ENCODE peak calls at places on chromosomes 5 and 9, in seven cellular contexts. F is HepG2, E is GM23248, B is GM23338, P is astrocyte, X is HCT116, K is fibroblast of lung. R is an unnamed sample.

GRCh38 chr5:103373576-103374472 is 115.3 kb downstream of the MACIR start:
- DNase-seq in F (no peak), E (no peak), K (no peak), P (no peak), X (no peak), B (no peak), R (no peak)

GRCh38 chr9:4423207-4423610 is 67.1 kb upstream of the SLC1A1 start:
- DNase-seq in E (no peak), B (peak), P (no peak), F (no peak), X (no peak), K (no peak), R (no peak)

GRCh38 chr5:137265457-137265856 is 233.7 kb downstream of the SPOCK1 start:
- DNase-seq in F (no peak), X (no peak), K (peak), E (peak), P (peak), B (no peak), R (no peak)

GRCh38 chr9:96607971-96608370 is 11.7 kb downstream of the CDC14B start:
- DNase-seq in X (no peak), K (no peak), E (no peak), F (no peak), P (no peak), B (no peak), R (no peak)

GRCh38 chr5:14806452-14806851 is 65.1 kb downstream of the ANKH start:
- DNase-seq in K (peak), P (peak), E (peak), X (no peak), F (no peak), B (no peak), R (no peak)

GRCh38 chr5:77599676-77600075 is 38.8 kb downstream of the OTP start:
- DNase-seq in F (no peak), K (no peak), X (no peak), P (no peak), B (no peak), E (no peak), R (no peak)

GRCh38 chr5:89128097-89128496 is 245.1 kb upstream of the MEF2C start:
- DNase-seq in F (no peak), E (peak), X (no peak), B (peak), K (peak), P (no peak), R (no peak)

GRCh38 chr9:8179381-8180053 is 379.9 kb upstream of the DMAC1 start:
- DNase-seq in F (no peak), X (no peak), B (no peak), E (no peak), P (no peak), K (no peak), R (no peak)

GRCh38 chr9:23538060-23538387 is 288.0 kb downstream of the ELAVL2 start:
- DNase-seq in E (no peak), X (no peak), K (no peak), F (no peak), B (peak), P (no peak), R (no peak)

GRCh38 chr9:23538604-23539003 is 287.4 kb downstream of the ELAVL2 start:
- DNase-seq in X (no peak), F (no peak), E (no peak), K (no peak), B (no peak), P (no peak), R (no peak)

GRCh38 chr9:23541976-23542375 is 284.1 kb downstream of the ELAVL2 start:
- DNase-seq in P (no peak), E (no peak), F (no peak), B (no peak), X (no peak), K (no peak), R (no peak)

GRCh38 chr9:23539311-23539710 is 286.7 kb downstream of the ELAVL2 start:
- DNase-seq in E (no peak), K (no peak), B (no peak), P (no peak), F (no peak), X (no peak), R (no peak)

DNA sequence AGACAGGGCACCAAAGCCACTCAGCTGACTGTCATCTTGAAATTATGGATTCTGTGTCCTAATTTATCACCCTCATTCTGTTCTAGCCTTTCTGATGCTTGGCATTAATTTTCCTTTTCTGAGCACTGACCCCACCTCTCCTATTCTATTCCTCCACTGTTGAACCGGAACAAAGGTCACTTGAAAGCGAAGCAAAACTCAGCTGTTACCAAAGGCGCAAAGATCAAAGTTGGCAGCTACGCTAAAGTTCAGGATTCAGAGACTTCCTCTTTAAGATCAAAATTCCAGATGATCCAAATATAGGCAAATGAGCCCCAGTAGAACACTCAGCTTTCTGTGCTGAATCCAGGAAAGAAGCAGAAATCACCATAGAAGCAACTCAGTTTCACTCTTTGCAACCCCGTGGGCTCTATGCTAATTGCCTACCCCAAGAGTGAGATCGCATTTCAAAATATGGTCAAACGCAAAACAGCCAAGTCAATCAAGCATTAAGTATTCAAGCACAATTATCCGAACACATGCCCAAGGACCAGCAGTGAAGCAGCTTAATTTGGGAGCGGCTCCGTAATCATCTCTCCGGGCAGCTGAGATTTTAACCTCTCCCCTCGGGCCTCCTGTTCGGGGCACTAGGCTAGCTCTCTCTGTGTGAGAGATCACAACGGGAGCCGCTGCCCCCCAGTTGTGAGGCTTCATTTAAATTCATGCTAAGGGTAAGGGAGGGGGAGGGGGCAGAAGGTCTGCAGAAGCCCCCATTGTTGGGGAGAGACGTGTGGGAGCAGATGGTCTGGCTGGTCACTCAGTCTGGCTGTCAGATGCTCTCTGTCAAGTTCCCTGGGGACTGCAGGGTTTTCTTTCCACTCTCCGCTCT is 288.6 kb downstream of the ELAVL2 start:
- DNase-seq in F (peak), B (peak), X (no peak), P (no peak), E (no peak), K (no peak), R (no peak)
- H3K4me3 ChIP-seq in F (no peak), B (peak), X (no peak), P (peak), E (no peak), K (no peak), R (no peak)

DNA sequence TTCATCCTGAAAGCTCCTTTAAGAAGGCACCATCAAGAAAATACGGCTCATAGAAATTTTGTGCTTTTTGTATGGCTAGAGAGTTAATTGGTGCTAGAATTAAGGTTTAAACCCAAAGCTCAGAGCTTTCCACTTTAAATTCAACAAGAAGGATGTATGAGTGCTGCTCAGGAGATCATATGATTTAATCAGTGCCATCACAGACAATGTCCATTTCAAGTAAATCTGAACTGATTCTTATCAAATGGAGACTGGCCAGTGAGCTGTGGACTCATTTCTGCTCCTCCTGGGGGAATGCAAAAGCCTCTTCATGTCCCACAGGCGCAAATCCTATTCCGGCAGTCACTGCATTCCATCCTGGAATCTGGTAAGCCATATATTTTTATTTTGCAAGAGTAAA is 327.2 kb downstream of the BNC2 start:
- DNase-seq in B (no peak), F (no peak), P (no peak), E (no peak), K (no peak), X (no peak), R (no peak)
- TF ChIP-seq EZH2 in B (no peak), F (no peak), P (no peak), E (no peak), K (no peak), X (no peak), R (no peak)

DNA sequence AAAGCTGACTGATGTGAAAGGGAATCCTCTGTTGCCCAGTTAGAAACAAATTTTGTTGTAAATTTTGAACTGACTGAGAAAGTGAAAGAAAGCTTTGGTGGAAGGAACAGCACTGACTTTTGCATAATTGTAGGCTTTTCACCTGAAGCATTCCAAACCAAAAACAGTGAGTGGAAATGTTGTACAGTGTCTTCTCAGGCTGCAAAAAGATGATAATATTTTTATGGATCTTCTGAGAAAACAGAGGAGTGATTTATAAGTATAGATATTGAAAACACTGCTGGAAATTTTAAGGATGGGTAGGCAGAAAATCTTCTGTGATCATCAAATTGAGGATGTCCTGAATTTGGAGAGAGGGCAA is 40.0 kb downstream of the LURAP1L start:
- DNase-seq in X (no peak), B (no peak), P (no peak), K (no peak), F (no peak), E (no peak), R (no peak)
- H3K4me3 ChIP-seq in X (peak), B (no peak), P (peak), K (no peak), F (peak), E (peak), R (no peak)

DNA sequence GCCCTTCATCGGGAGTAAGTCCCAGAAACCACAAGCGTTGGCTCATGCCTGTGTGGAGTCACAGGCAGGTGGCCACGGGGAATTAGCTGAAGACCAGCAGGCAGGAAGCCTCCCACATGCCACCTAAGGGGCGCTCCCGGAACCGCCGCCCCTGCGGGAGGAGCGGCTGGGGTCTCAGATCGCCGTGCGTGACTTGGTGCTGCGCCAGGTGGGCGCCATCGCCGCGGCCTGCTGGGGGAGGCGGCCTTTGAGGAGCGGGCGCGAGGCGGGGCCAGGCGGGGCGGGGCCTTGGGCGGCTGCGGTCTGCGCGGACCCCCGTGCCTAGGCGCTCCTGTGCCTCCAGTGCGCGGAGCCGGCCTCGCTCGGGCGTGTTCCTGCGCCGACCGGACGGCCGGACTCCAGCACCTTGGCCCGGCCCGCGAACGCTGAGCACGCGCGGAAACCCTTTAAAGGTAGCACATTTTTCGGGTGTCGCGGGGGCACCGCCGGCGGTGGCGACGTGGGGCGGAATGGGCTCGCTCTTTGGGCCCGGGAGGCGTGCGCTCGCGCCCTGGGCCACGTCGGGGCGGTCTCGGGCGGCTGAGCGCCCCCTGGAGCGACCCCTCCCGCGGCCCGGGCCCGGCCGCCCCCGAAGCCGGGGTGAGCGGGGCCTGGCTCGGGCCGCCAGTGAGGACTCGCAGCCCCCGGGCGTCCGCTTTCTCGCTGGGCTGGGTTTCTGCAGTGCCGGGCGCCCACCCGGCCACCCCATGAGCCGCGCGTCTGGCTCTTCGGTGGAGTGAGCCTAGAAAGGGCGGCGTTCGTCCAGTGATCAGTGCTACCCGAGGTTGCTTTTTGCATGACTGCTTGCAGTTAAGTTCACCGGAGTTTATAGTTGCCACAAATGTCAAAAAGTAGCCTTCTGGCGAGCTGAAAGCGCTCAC is 24.5 kb downstream of the LECT2 start:
- DNase-seq in X (no peak), B (peak), F (peak), P (no peak), E (peak), K (peak), R (no peak)
- TF ChIP-seq EZH2 in X (no peak), B (peak), F (no peak), P (peak), E (no peak), K (peak), R (no peak)

GRCh38 chr5:176816791-176817272 is 6.5 kb downstream of the UNC5A start:
- DNase-seq in F (no peak), K (no peak), P (no peak), B (peak), E (no peak), X (no peak), R (no peak)
- H3K4me3 ChIP-seq in F (no peak), K (no peak), P (no peak), B (peak), E (no peak), X (no peak), R (no peak)

GRCh38 chr5:1655496-1656270 is 131.9 kb upstream of the LPCAT1 start:
- DNase-seq in F (no peak), B (no peak), P (no peak), E (no peak), X (no peak), K (no peak), R (no peak)

GRCh38 chr5:1657161-1657741 is 133.5 kb upstream of the LPCAT1 start:
- DNase-seq in X (no peak), P (no peak), B (no peak), E (no peak), F (no peak), K (no peak), R (no peak)

GRCh38 chr5:1652873-1653707 is 129.3 kb upstream of the LPCAT1 start:
- DNase-seq in B (peak), K (no peak), F (no peak), X (no peak), E (peak), P (no peak), R (peak)

GRCh38 chr5:1656271-1656975 is 132.7 kb upstream of the LPCAT1 start:
- DNase-seq in P (no peak), E (no peak), F (no peak), B (no peak), X (no peak), K (no peak), R (no peak)

DNA sequence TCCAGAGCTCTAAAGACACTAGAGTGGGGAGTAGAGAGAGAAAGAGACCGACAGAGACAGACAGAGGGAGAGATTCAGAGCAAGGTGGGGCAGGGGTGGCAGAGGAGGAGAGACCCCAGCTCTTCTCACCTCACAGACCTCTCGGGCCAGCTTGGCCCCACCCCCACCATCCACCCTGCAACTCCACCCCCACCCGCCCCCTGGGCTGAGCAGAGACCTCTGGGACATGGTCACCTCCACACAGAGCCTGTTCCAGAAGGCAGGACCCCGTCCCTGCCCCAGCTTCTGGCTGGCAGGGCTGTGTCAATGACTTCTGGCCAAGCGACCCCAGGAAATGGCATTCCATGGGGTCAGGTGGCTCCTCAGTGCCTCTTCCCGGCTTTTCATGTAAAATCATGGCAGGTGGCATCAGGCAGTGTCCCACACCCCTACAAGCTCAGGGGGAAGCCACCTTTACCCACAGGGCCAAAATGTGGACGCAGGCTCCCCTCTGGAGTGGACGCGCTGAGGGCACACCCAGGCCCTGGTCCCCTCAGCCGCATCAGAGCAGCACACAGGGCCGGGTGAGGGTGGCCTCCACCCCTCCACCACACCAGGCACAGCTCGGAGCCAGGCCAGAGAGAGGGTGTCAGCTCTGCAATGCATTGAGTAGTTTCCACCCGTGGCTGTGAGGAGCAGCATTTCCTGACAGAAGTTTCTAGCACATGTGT is 131.2 kb upstream of the LPCAT1 start:
- DNase-seq in F (no peak), X (no peak), P (no peak), B (no peak), K (no peak), E (no peak), R (no peak)
- TF ChIP-seq EZH2 in F (no peak), X (no peak), P (no peak), B (no peak), K (no peak), E (no peak), R (no peak)

DNA sequence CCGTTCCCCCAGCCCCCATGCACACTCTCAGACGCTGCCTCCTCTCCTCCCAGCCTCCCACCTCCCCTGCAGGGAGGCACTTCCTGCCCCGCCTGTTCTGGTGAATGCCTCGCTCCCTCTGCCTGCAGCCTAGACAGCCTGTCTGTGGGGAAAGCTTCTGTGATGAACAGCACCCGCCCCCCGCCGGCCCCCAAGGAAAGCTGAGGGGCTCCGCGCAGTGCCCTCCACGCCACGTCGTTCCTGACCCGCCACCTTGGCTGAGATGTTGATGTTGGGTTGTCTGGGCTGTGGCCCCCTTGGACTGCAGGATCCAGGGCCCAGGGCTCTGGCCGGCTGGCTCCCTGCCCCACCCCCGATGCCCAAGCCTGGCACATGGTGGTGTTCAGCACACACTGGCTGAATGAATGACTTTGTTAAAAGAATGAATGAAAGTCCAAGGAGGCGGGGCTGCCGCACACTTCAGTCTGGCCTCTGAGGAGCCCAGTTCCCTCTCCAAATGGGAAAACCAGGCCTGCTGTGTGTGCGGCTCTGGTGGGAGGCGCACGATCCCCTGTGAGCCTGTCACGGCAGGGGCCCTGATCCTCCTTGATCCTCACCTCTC is 2.1 kb upstream of the MYMK start:
- DNase-seq in E (no peak), B (peak), F (no peak), P (no peak), X (no peak), K (no peak), R (peak)
- H3K4me3 ChIP-seq in E (no peak), B (peak), F (no peak), P (no peak), X (no peak), K (no peak), R (no peak)

GRCh38 chr5:67081259-67081658 is 115.3 kb downstream of the CD180 start:
- DNase-seq in X (no peak), P (no peak), B (no peak), E (no peak), K (no peak), F (no peak), R (no peak)

GRCh38 chr5:67073045-67073444 is 123.6 kb downstream of the CD180 start:
- DNase-seq in P (no peak), K (no peak), F (no peak), B (no peak), X (no peak), E (no peak), R (no peak)

GRCh38 chr5:67082941-67083340 is 113.7 kb downstream of the CD180 start:
- DNase-seq in E (no peak), K (peak), B (no peak), P (no peak), F (no peak), X (no peak), R (no peak)

DNA sequence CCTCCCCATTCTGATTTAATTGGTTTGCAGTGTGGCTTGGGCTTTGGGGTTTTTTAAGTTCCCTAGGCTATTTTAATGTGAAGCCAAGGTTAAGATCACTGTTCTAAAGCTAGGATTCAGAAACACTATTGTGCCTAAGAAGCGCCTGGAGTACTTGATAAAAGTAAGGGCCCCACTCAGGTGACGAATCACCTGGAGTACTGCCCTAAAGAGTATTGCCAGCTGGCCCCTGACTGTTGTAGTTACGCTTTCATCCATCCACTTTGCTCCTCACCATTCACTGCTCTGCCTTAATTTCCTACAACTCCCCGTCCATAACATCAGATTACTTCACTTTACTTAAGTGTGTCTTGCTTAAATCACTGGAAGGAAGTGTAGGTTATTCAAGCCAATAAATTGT is 119.3 kb downstream of the CD180 start:
- DNase-seq in K (no peak), X (no peak), F (no peak), P (no peak), E (no peak), B (no peak), R (no peak)
- TF ChIP-seq EZH2 in K (no peak), X (no peak), F (no peak), P (no peak), E (no peak), B (no peak), R (no peak)